ENCODE peak calls at places on chromosomes 2 and 18, in nine cellular contexts. M, V, D, N, K, I, S, O and C are unnamed samples.

GRCh38 chr18:4264347-4264791 is 190.7 kb downstream of the DLGAP1 start:
- DNase-seq in M (no peak), V (no peak), D (no peak), N (no peak), K (no peak), I (no peak), S (no peak), O (peak), C (no peak)

GRCh38 chr2:86254576-86255538 is 55.6 kb downstream of the MRPL35 start:
- DNase-seq in M (no peak), V (no peak), D (peak), N (no peak), K (no peak), I (peak), S (no peak), O (no peak), C (no peak)

GRCh38 chr2:113136828-113137775 is 9.7 kb downstream of the IL1RN start:
- DNase-seq in M (peak), V (no peak), D (no peak), N (no peak), K (no peak), I (no peak), S (peak), O (no peak), C (no peak)

GRCh38 chr2:181626671-181627070 is 30.2 kb downstream of the CERKL start:
- DNase-seq in M (no peak), V (no peak), D (no peak), N (no peak), K (no peak), I (no peak), S (peak), O (no peak), C (no peak)

GRCh38 chr2:15334650-15335326 is 226.3 kb downstream of the NBAS start:
- DNase-seq in M (no peak), V (no peak), D (peak), N (peak), K (no peak), I (no peak), S (peak), O (no peak), C (no peak)

GRCh38 chr2:199455533-199456382 is 2.0 kb downstream of the SATB2 start:
- DNase-seq in M (peak), V (no peak), D (peak), N (peak), K (no peak), I (no peak), S (peak), O (peak), C (peak)

GRCh38 chr2:11573418-11574175 is 39.8 kb downstream of the GREB1 start:
- DNase-seq in M (no peak), V (no peak), D (no peak), N (no peak), K (no peak), I (no peak), S (peak), O (peak), C (no peak)

GRCh38 chr18:35672897-35673296 is 91.4 kb downstream of the GALNT1 start:
- DNase-seq in M (no peak), V (no peak), D (peak), N (peak), K (no peak), I (no peak), S (peak), O (no peak), C (no peak)

GRCh38 chr2:1867141-1867540 is 122.8 kb upstream of the PXDN start:
- DNase-seq in M (no peak), V (no peak), D (no peak), N (no peak), K (no peak), I (no peak), S (no peak), O (no peak), C (no peak)

GRCh38 chr2:239520811-239521517 is 120.1 kb upstream of the HDAC4 start:
- DNase-seq in M (no peak), V (no peak), D (no peak), N (no peak), K (no peak), I (no peak), S (no peak), O (peak), C (no peak)

GRCh38 chr2:156845806-156846558 is 409.8 kb downstream of the GPD2 start:
- DNase-seq in M (no peak), V (no peak), D (peak), N (no peak), K (no peak), I (no peak), S (peak), O (no peak), C (no peak)

GRCh38 chr2:71460595-71461303 is 7.4 kb downstream of the DYSF start:
- DNase-seq in M (no peak), V (no peak), D (no peak), N (no peak), K (no peak), I (peak), S (peak), O (peak), C (peak)

GRCh38 chr2:212532585-212532984 is 6.0 kb downstream of the ERBB4 start:
- DNase-seq in M (no peak), V (no peak), D (no peak), N (no peak), K (no peak), I (no peak), S (no peak), O (no peak), C (no peak)

GRCh38 chr2:220373878-220374277 is 746.4 kb downstream of the SLC4A3 start:
- DNase-seq in M (no peak), V (no peak), D (peak), N (no peak), K (no peak), I (no peak), S (peak), O (no peak), C (no peak)

GRCh38 chr2:239109916-239110545 is 262.1 kb downstream of the TWIST2 start:
- DNase-seq in M (no peak), V (no peak), D (no peak), N (no peak), K (no peak), I (no peak), S (no peak), O (no peak), C (no peak)

GRCh38 chr18:25233582-25234362 is 118.2 kb downstream of the ZNF521 start:
- DNase-seq in M (no peak), V (no peak), D (peak), N (no peak), K (no peak), I (no peak), S (peak), O (no peak), C (no peak)

GRCh38 chr2:201257381-201257940 is 2.9 kb upstream of the CASP8 start:
- DNase-seq in M (peak), V (no peak), D (no peak), N (peak), K (no peak), I (no peak), S (no peak), O (peak), C (no peak)

GRCh38 chr2:86446060-86446459 is 4.9 kb downstream of the KDM3A start:
- DNase-seq in M (no peak), V (no peak), D (peak), N (peak), K (no peak), I (no peak), S (peak), O (no peak), C (no peak)

GRCh38 chr2:238320648-238321281 is 447 bp downstream of the TRAF3IP1 start:
- DNase-seq in M (peak), V (no peak), D (no peak), N (no peak), K (no peak), I (no peak), S (no peak), O (no peak), C (no peak)

GRCh38 chr18:48792611-48793368 is 158.0 kb downstream of the SMAD7 start:
- DNase-seq in M (no peak), V (no peak), D (no peak), N (no peak), K (no peak), I (no peak), S (no peak), O (peak), C (no peak)

GRCh38 chr2:226835420-226835795 is 446 bp upstream of the RHBDD1 start:
- DNase-seq in M (peak), V (no peak), D (no peak), N (no peak), K (no peak), I (no peak), S (no peak), O (no peak), C (no peak)